ENCODE peak calls at places on chromosomes 13 and 19, in seven cellular contexts. V, U, A, O, G, J and Y are unnamed samples.

GRCh38 chr19:50377051-50377441 is 789 bp downstream of the NR1H2 start:
- DNase-seq in V (no peak), U (peak), A (no peak), O (no peak), G (peak), J (peak), Y (peak)

GRCh38 chr19:19040417-19040816 is 7.0 kb downstream of the ARMC6 start:
- DNase-seq in V (no peak), U (peak), A (peak), O (peak), G (peak), J (no peak), Y (no peak)

GRCh38 chr19:3068071-3068470 is 5.8 kb upstream of the TLE5 start:
- DNase-seq in V (no peak), U (no peak), A (no peak), O (no peak), G (peak), J (no peak), Y (no peak)

GRCh38 chr13:113625965-113626661 is 31.9 kb downstream of the ATP4B start:
- DNase-seq in V (peak), U (no peak), A (no peak), O (peak), G (no peak), J (no peak), Y (no peak)

GRCh38 chr19:29405728-29405995 is 120.1 kb upstream of the VSTM2B start:
- DNase-seq in V (no peak), U (no peak), A (no peak), O (no peak), G (no peak), J (no peak), Y (no peak)

GRCh38 chr19:50318438-50318837 is 10.7 kb downstream of the KCNC3 start:
- DNase-seq in V (no peak), U (no peak), A (no peak), O (no peak), G (no peak), J (no peak), Y (no peak)

GRCh38 chr13:51125495-51126226 is 14.6 kb upstream of the C13orf42 start:
- DNase-seq in V (peak), U (no peak), A (peak), O (peak), G (no peak), J (peak), Y (peak)

GRCh38 chr13:107742544-107742943 is 472.8 kb downstream of the LIG4 start:
- DNase-seq in V (no peak), U (no peak), A (no peak), O (no peak), G (no peak), J (no peak), Y (no peak)

GRCh38 chr13:59126474-59126873 is 1037.3 kb downstream of the DIAPH3 start:
- DNase-seq in V (no peak), U (no peak), A (no peak), O (no peak), G (no peak), J (no peak), Y (no peak)

GRCh38 chr13:26681036-26681435 is 79.5 kb downstream of the GPR12 start:
- DNase-seq in V (no peak), U (no peak), A (no peak), O (no peak), G (no peak), J (no peak), Y (no peak)

GRCh38 chr19:34589730-34590129 is 87.2 kb downstream of the SCGB2B2 start:
- DNase-seq in V (no peak), U (no peak), A (no peak), O (no peak), G (no peak), J (no peak), Y (no peak)

GRCh38 chr13:97502192-97502591 is 68.2 kb downstream of the RAP2A start:
- DNase-seq in V (no peak), U (peak), A (peak), O (no peak), G (no peak), J (no peak), Y (no peak)

GRCh38 chr13:114055766-114056165 is 76.7 kb downstream of the RASA3 start:
- DNase-seq in V (no peak), U (no peak), A (no peak), O (no peak), G (no peak), J (no peak), Y (no peak)

GRCh38 chr19:34837262-34837661 is 64.2 kb upstream of the ZNF599 start:
- DNase-seq in V (peak), U (peak), A (peak), O (no peak), G (no peak), J (no peak), Y (no peak)

GRCh38 chr19:11581740-11582139 is 4.3 kb upstream of the ACP5 start:
- DNase-seq in V (no peak), U (no peak), A (no peak), O (no peak), G (no peak), J (no peak), Y (peak)

GRCh38 chr13:50993908-50994307 is 84.3 kb downstream of the RNASEH2B start:
- DNase-seq in V (no peak), U (no peak), A (no peak), O (no peak), G (no peak), J (no peak), Y (no peak)

GRCh38 chr13:49319555-49320350 is 72.0 kb downstream of the CDADC1 start:
- DNase-seq in V (no peak), U (no peak), A (no peak), O (no peak), G (no peak), J (no peak), Y (no peak)

GRCh38 chr19:2540646-2541454 is 64.9 kb downstream of the GADD45B start:
- DNase-seq in V (peak), U (peak), A (peak), O (peak), G (peak), J (peak), Y (no peak)

GRCh38 chr19:15378529-15379082 is 981 bp downstream of the AKAP8 start:
- DNase-seq in V (no peak), U (peak), A (peak), O (peak), G (no peak), J (no peak), Y (peak)

GRCh38 chr13:40615619-40616018 is 50.8 kb downstream of the FOXO1 start:
- DNase-seq in V (no peak), U (no peak), A (no peak), O (no peak), G (no peak), J (no peak), Y (no peak)

GRCh38 chr13:98083936-98084335 is 59.0 kb upstream of the FARP1 start:
- DNase-seq in V (no peak), U (no peak), A (no peak), O (no peak), G (no peak), J (no peak), Y (no peak)

GRCh38 chr13:47908200-47908902 is 92.7 kb downstream of the SUCLA2 start:
- DNase-seq in V (no peak), U (no peak), A (no peak), O (no peak), G (no peak), J (no peak), Y (no peak)

GRCh38 chr13:59963383-59963782 is 200.3 kb downstream of the DIAPH3 start:
- DNase-seq in V (no peak), U (no peak), A (no peak), O (no peak), G (no peak), J (no peak), Y (no peak)

GRCh38 chr13:64551755-64552154 is 2678.4 kb downstream of the PCDH9 start:
- DNase-seq in V (no peak), U (no peak), A (no peak), O (no peak), G (no peak), J (no peak), Y (no peak)

GRCh38 chr19:18932216-18932841 is 8.7 kb downstream of the HOMER3 start:
- DNase-seq in V (peak), U (peak), A (peak), O (peak), G (peak), J (peak), Y (peak)

GRCh38 chr13:54029226-54029625 is 1000.6 kb downstream of the OLFM4 start:
- DNase-seq in V (no peak), U (no peak), A (peak), O (no peak), G (no peak), J (no peak), Y (no peak)

GRCh38 chr19:16936901-16937300 is 48.1 kb downstream of the F2RL3 start:
- DNase-seq in V (no peak), U (no peak), A (no peak), O (no peak), G (no peak), J (no peak), Y (no peak)

GRCh38 chr13:113970810-113971470 is 2.9 kb downstream of the C13orf46 start:
- DNase-seq in V (peak), U (peak), A (no peak), O (peak), G (peak), J (peak), Y (no peak)

DNA sequence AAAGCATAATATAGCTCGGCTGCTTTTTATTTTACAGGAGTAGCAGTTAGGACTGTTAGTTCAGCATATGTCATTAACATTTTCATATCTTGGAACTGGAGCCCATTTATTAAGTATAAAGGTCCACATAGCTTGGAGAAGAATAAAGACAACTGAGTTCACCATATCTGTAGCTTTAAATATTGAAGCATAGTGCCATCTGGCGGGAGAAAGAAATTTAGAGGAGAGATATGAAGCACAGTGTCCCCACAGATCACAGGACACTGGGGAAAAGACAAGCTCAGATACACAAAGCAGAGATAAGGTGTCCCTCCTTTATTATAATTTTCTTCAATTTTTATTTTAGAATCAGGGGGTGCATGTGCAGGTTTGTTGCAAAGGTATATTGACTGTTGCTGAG is 104.7 kb upstream of the FREM2 start:
- DNase-seq in V (no peak), U (no peak), A (peak), O (no peak), G (no peak), J (no peak), Y (peak)
- TF ChIP-seq CTCF in V (no peak), U (no peak), A (peak), O (peak), G (peak), J (peak), Y (peak)

GRCh38 chr19:8304841-8305621 is 3.1 kb downstream of the CD320 start:
- DNase-seq in V (peak), U (peak), A (peak), O (peak), G (peak), J (peak), Y (peak)
- TF ChIP-seq CTCF in V (no peak), U (no peak), A (no peak), O (no peak), G (no peak), J (no peak), Y (no peak)

GRCh38 chr13:37640499-37640898 is 41.9 kb upstream of the POSTN start:
- DNase-seq in V (no peak), U (no peak), A (peak), O (no peak), G (no peak), J (peak), Y (no peak)
- TF ChIP-seq CTCF in V (peak), U (peak), A (peak), O (peak), G (peak), J (no peak), Y (no peak)

DNA sequence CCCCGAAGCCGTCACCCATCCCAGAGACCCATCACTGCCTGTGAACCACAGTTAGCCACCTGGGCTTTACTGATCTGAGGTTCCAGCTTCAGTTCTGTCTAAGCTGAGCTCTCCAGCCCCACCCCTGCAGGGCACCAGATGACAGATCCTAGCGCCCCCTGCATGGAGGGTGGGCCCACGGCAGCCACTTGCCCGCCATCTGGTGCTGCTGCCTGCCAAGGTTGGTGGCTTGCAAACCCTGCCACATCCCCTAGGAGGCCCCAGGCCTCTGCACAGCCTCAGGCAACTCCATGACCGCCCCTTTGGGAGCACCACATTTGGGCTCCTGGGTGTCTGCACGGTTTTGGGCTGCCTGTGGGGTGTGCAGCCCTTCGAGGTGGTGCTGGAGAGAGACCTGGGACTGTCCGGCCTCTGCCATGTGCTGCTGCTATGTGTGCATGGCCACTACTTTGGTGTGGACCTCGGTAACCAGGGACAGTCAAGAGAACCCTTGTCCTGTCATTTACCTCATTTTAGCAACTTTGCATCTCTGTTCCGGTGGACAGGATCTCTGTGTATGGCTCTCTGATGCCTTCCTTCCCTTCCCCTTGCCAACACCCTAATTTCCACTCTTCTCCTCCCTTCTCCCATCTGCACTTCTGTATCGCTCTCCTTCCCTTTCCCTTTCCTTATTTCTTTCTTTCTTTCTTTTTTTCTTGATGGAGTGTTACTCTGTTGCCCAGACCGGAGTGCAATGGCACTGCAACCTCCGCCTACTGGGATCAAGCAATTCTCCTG is 17.4 kb upstream of the SDHAF1 start:
- DNase-seq in V (no peak), U (no peak), A (no peak), O (no peak), G (no peak), J (peak), Y (peak)
- TF ChIP-seq CTCF in V (no peak), U (no peak), A (no peak), O (no peak), G (no peak), J (peak), Y (peak)

GRCh38 chr13:32414580-32414979 is 13.3 kb downstream of the N4BP2L1 start:
- DNase-seq in V (no peak), U (no peak), A (no peak), O (no peak), G (no peak), J (no peak), Y (no peak)

GRCh38 chr13:32415019-32415418 is 12.9 kb downstream of the N4BP2L1 start:
- DNase-seq in V (no peak), U (no peak), A (no peak), O (no peak), G (no peak), J (peak), Y (peak)

GRCh38 chr13:32417995-32418394 is 9.9 kb downstream of the N4BP2L1 start:
- DNase-seq in V (no peak), U (no peak), A (no peak), O (no peak), G (no peak), J (no peak), Y (no peak)

GRCh38 chr13:32423592-32423991 is 4.3 kb downstream of the N4BP2L1 start:
- DNase-seq in V (no peak), U (no peak), A (no peak), O (no peak), G (no peak), J (no peak), Y (no peak)

GRCh38 chr13:32419862-32420261 is 8.1 kb downstream of the N4BP2L1 start:
- DNase-seq in V (no peak), U (no peak), A (no peak), O (no peak), G (no peak), J (no peak), Y (no peak)
- TF ChIP-seq CTCF in V (no peak), U (no peak), A (no peak), O (no peak), G (no peak), J (no peak), Y (no peak)

GRCh38 chr19:5397804-5398692 is 57.2 kb upstream of the ZNRF4 start:
- DNase-seq in V (no peak), U (no peak), A (peak), O (no peak), G (no peak), J (peak), Y (peak)
- TF ChIP-seq CTCF in V (no peak), U (no peak), A (no peak), O (no peak), G (no peak), J (no peak), Y (no peak)

GRCh38 chr13:30256713-30257432 is 50.5 kb downstream of the KATNAL1 start:
- DNase-seq in V (no peak), U (no peak), A (peak), O (no peak), G (no peak), J (no peak), Y (no peak)

GRCh38 chr13:30257433-30258099 is 49.8 kb downstream of the KATNAL1 start:
- DNase-seq in V (no peak), U (peak), A (peak), O (no peak), G (no peak), J (peak), Y (no peak)

GRCh38 chr13:30253830-30254229 is 53.5 kb downstream of the KATNAL1 start:
- DNase-seq in V (no peak), U (no peak), A (no peak), O (no peak), G (no peak), J (no peak), Y (no peak)

DNA sequence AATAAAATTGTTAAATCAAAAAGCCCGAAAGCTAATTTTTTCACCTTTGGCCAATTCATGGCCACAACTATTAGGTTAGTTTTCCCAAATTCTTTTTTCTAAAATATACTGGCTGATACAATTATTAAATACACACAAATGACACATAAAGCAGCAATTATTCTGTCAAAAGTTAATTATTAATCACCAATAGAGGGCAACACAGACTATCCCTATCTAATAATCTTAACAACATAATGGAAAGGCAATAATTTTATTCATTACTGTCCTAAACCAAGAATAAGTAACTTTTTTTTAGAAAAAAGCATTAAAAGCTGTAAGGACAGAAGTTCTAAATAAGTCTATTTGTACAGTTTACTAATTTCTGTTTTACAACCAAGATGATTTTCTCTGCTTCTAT is 51.7 kb downstream of the KATNAL1 start:
- DNase-seq in V (no peak), U (no peak), A (no peak), O (no peak), G (no peak), J (no peak), Y (no peak)
- TF ChIP-seq CTCF in V (no peak), U (no peak), A (peak), O (peak), G (no peak), J (no peak), Y (no peak)

GRCh38 chr19:7641288-7642276 is 4.7 kb downstream of the STXBP2 start:
- DNase-seq in V (no peak), U (no peak), A (no peak), O (no peak), G (no peak), J (peak), Y (no peak)
- TF ChIP-seq CTCF in V (no peak), U (no peak), A (no peak), O (no peak), G (no peak), J (peak), Y (no peak)

GRCh38 chr19:1220452-1221037 is 15.0 kb downstream of the STK11 start:
- DNase-seq in V (no peak), U (no peak), A (no peak), O (no peak), G (no peak), J (no peak), Y (no peak)
- TF ChIP-seq CTCF in V (no peak), U (no peak), A (no peak), O (no peak), G (no peak), J (no peak), Y (no peak)

GRCh38 chr13:111049791-111050538 is 65.1 kb upstream of the ARHGEF7 start:
- DNase-seq in V (peak), U (no peak), A (peak), O (no peak), G (no peak), J (peak), Y (peak)
- TF ChIP-seq CTCF in V (peak), U (peak), A (peak), O (peak), G (peak), J (no peak), Y (no peak)